ENCODE peak calls at places on chromosome 1, in five cellular contexts. G, F, B, P and O are unnamed samples.
A peak's percentile ranks its signal among the peaks of the same experiment; 100 is the strongest.

GRCh38 chr1:173206816-173207595 is at the start of gene TNFSF4:
- DNase-seq in G (no peak), F (no peak), B (no peak), P (peak; percentile 71), O (no peak)

GRCh38 chr1:34865981-34866761 is 6.6 kb upstream of the SMIM12 start:
- DNase-seq in G (no peak), F (peak; percentile 68), B (peak; percentile 93), P (peak; percentile 73), O (peak; percentile 52)

GRCh38 chr1:238254935-238255334 is 364.2 kb upstream of the ZP4 start:
- DNase-seq in G (no peak), F (no peak), B (no peak), P (no peak), O (no peak)

GRCh38 chr1:59143824-59144223 is 153.1 kb upstream of the FGGY start:
- DNase-seq in G (no peak), F (peak; percentile 58), B (no peak), P (no peak), O (peak; percentile 57)

GRCh38 chr1:3674100-3675094 is 22.1 kb downstream of the TP73 start:
- DNase-seq in G (no peak), F (no peak), B (no peak), P (no peak), O (no peak)

GRCh38 chr1:63914706-63915105 is 140.9 kb downstream of the ROR1 start:
- DNase-seq in G (no peak), F (no peak), B (no peak), P (no peak), O (no peak)

GRCh38 chr1:87783315-87783714 is 454.6 kb downstream of the LMO4 start:
- DNase-seq in G (no peak), F (no peak), B (no peak), P (no peak), O (no peak)

GRCh38 chr1:50228871-50229384 is 120.2 kb downstream of the ELAVL4 start:
- DNase-seq in G (no peak), F (no peak), B (no peak), P (no peak), O (no peak)

GRCh38 chr1:107138767-107139445 is 1.9 kb upstream of the NTNG1 start:
- DNase-seq in G (no peak), F (peak; percentile 86), B (no peak), P (no peak), O (peak; percentile 85)

GRCh38 chr1:244092293-244093264 is 41.5 kb downstream of the ZBTB18 start:
- DNase-seq in G (peak; percentile 47), F (peak; percentile 84), B (no peak), P (no peak), O (peak; percentile 92)